ENCODE peak calls at places on chromosomes 7 and 10, in eight cellular contexts. One of them, this sample, is unnamed.

GRCh38 chr10:90179696-90180407 is 478.5 kb downstream of the KIF20B start:
- DNase-seq in activated naive CD8-positive, alpha-beta T cell treated with anti-CD3 and anti-CD28 coated beads, Interleukin-2, amount 50 U/mL, for 24 hours: no peak
- DNase-seq in GM18507: no peak
- DNase-seq in NCI-H2171 treated with DMSO at 0.1 percent for 48 hours: no peak
- DNase-seq in iPS-NIHi11: no peak
- DNase-seq in effector memory CD8-positive, alpha-beta T cell: no peak
- DNase-seq in choroid plexus epithelial cell: peak
- DNase-seq in MM.1S: no peak
- DNase-seq in this sample: no peak

GRCh38 chr10:61138728-61139127 is 194.7 kb upstream of the RHOBTB1 start:
- DNase-seq in NCI-H2171 treated with DMSO at 0.1 percent for 48 hours: no peak
- DNase-seq in iPS-NIHi11: no peak
- DNase-seq in activated naive CD8-positive, alpha-beta T cell treated with anti-CD3 and anti-CD28 coated beads, Interleukin-2, amount 50 U/mL, for 24 hours: no peak
- DNase-seq in effector memory CD8-positive, alpha-beta T cell: no peak
- DNase-seq in MM.1S: no peak
- DNase-seq in GM18507: no peak
- DNase-seq in choroid plexus epithelial cell: no peak
- DNase-seq in this sample: no peak

GRCh38 chr7:66016131-66016461 is 34.1 kb upstream of the GUSB start:
- DNase-seq in GM18507: no peak
- DNase-seq in NCI-H2171 treated with DMSO at 0.1 percent for 48 hours: peak
- DNase-seq in effector memory CD8-positive, alpha-beta T cell: no peak
- DNase-seq in activated naive CD8-positive, alpha-beta T cell treated with anti-CD3 and anti-CD28 coated beads, Interleukin-2, amount 50 U/mL, for 24 hours: no peak
- DNase-seq in choroid plexus epithelial cell: peak
- DNase-seq in MM.1S: no peak
- DNase-seq in iPS-NIHi11: no peak
- DNase-seq in this sample: no peak

GRCh38 chr7:75042299-75042698 is 31.3 kb downstream of the RCC1L start:
- DNase-seq in effector memory CD8-positive, alpha-beta T cell: no peak
- DNase-seq in GM18507: no peak
- DNase-seq in iPS-NIHi11: no peak
- DNase-seq in choroid plexus epithelial cell: no peak
- DNase-seq in NCI-H2171 treated with DMSO at 0.1 percent for 48 hours: no peak
- DNase-seq in MM.1S: no peak
- DNase-seq in activated naive CD8-positive, alpha-beta T cell treated with anti-CD3 and anti-CD28 coated beads, Interleukin-2, amount 50 U/mL, for 24 hours: no peak
- DNase-seq in this sample: peak

GRCh38 chr7:35499226-35499625 is 195.7 kb downstream of the HERPUD2 start:
- DNase-seq in effector memory CD8-positive, alpha-beta T cell: no peak
- DNase-seq in choroid plexus epithelial cell: no peak
- DNase-seq in MM.1S: no peak
- DNase-seq in iPS-NIHi11: no peak
- DNase-seq in activated naive CD8-positive, alpha-beta T cell treated with anti-CD3 and anti-CD28 coated beads, Interleukin-2, amount 50 U/mL, for 24 hours: no peak
- DNase-seq in NCI-H2171 treated with DMSO at 0.1 percent for 48 hours: no peak
- DNase-seq in GM18507: no peak
- DNase-seq in this sample: no peak

GRCh38 chr10:69401416-69401815 is 15.3 kb downstream of the TACR2 start:
- DNase-seq in NCI-H2171 treated with DMSO at 0.1 percent for 48 hours: no peak
- DNase-seq in activated naive CD8-positive, alpha-beta T cell treated with anti-CD3 and anti-CD28 coated beads, Interleukin-2, amount 50 U/mL, for 24 hours: no peak
- DNase-seq in choroid plexus epithelial cell: no peak
- DNase-seq in iPS-NIHi11: no peak
- DNase-seq in GM18507: no peak
- DNase-seq in MM.1S: no peak
- DNase-seq in effector memory CD8-positive, alpha-beta T cell: no peak
- DNase-seq in this sample: no peak

GRCh38 chr7:42224391-42225003 is 12.5 kb downstream of the GLI3 start:
- DNase-seq in effector memory CD8-positive, alpha-beta T cell: no peak
- DNase-seq in GM18507: no peak
- DNase-seq in iPS-NIHi11: peak
- DNase-seq in NCI-H2171 treated with DMSO at 0.1 percent for 48 hours: no peak
- DNase-seq in MM.1S: no peak
- DNase-seq in choroid plexus epithelial cell: no peak
- DNase-seq in activated naive CD8-positive, alpha-beta T cell treated with anti-CD3 and anti-CD28 coated beads, Interleukin-2, amount 50 U/mL, for 24 hours: no peak
- DNase-seq in this sample: no peak

GRCh38 chr7:55158541-55158940 is 139.7 kb downstream of the EGFR start:
- DNase-seq in MM.1S: no peak
- DNase-seq in GM18507: no peak
- DNase-seq in NCI-H2171 treated with DMSO at 0.1 percent for 48 hours: no peak
- DNase-seq in choroid plexus epithelial cell: peak
- DNase-seq in iPS-NIHi11: no peak
- DNase-seq in effector memory CD8-positive, alpha-beta T cell: no peak
- DNase-seq in activated naive CD8-positive, alpha-beta T cell treated with anti-CD3 and anti-CD28 coated beads, Interleukin-2, amount 50 U/mL, for 24 hours: no peak
- DNase-seq in this sample: no peak

GRCh38 chr10:27514243-27514642 is 10.1 kb downstream of the RAB18 start:
- DNase-seq in effector memory CD8-positive, alpha-beta T cell: no peak
- DNase-seq in NCI-H2171 treated with DMSO at 0.1 percent for 48 hours: no peak
- DNase-seq in GM18507: no peak
- DNase-seq in MM.1S: no peak
- DNase-seq in iPS-NIHi11: no peak
- DNase-seq in choroid plexus epithelial cell: no peak
- DNase-seq in activated naive CD8-positive, alpha-beta T cell treated with anti-CD3 and anti-CD28 coated beads, Interleukin-2, amount 50 U/mL, for 24 hours: no peak
- DNase-seq in this sample: no peak

GRCh38 chr10:59752278-59752940 is 846 bp downstream of the MRLN start:
- DNase-seq in NCI-H2171 treated with DMSO at 0.1 percent for 48 hours: peak
- DNase-seq in effector memory CD8-positive, alpha-beta T cell: no peak
- DNase-seq in iPS-NIHi11: no peak
- DNase-seq in MM.1S: no peak
- DNase-seq in GM18507: no peak
- DNase-seq in choroid plexus epithelial cell: no peak
- DNase-seq in activated naive CD8-positive, alpha-beta T cell treated with anti-CD3 and anti-CD28 coated beads, Interleukin-2, amount 50 U/mL, for 24 hours: no peak
- DNase-seq in this sample: no peak

GRCh38 chr10:109480836-109481235 is 442.5 kb downstream of the XPNPEP1 start:
- DNase-seq in activated naive CD8-positive, alpha-beta T cell treated with anti-CD3 and anti-CD28 coated beads, Interleukin-2, amount 50 U/mL, for 24 hours: no peak
- DNase-seq in iPS-NIHi11: no peak
- DNase-seq in GM18507: no peak
- DNase-seq in choroid plexus epithelial cell: no peak
- DNase-seq in MM.1S: no peak
- DNase-seq in NCI-H2171 treated with DMSO at 0.1 percent for 48 hours: no peak
- DNase-seq in effector memory CD8-positive, alpha-beta T cell: no peak
- DNase-seq in this sample: no peak

GRCh38 chr10:103665439-103665838 is 171.9 kb downstream of the NEURL1 start:
- DNase-seq in iPS-NIHi11: no peak
- DNase-seq in activated naive CD8-positive, alpha-beta T cell treated with anti-CD3 and anti-CD28 coated beads, Interleukin-2, amount 50 U/mL, for 24 hours: no peak
- DNase-seq in choroid plexus epithelial cell: no peak
- DNase-seq in effector memory CD8-positive, alpha-beta T cell: no peak
- DNase-seq in GM18507: no peak
- DNase-seq in NCI-H2171 treated with DMSO at 0.1 percent for 48 hours: no peak
- DNase-seq in MM.1S: no peak
- DNase-seq in this sample: no peak